ENCODE peak calls at places on chromosomes 11 and 22, in nine cellular contexts. P is IMR-90, Z is right lobe of liver, E is body of pancreas, K is A549, Y is heart left ventricle, F is HCT116, R is GM12878, H is gastrocnemius medialis. W is an unnamed sample.

GRCh38 chr22:49951001-49951677 is 9.4 kb upstream of the PIM3 start:
- ATAC-seq in F (peak; percentile 17), Z (no peak), K (no peak), E (peak; percentile 68), H (no peak), Y (no peak), P (peak; percentile 35), R (peak; percentile 52), W (no peak)

GRCh38 chr11:129933262-129933661 is 37.9 kb upstream of the NFRKB start:
- ATAC-seq in Y (no peak), Z (no peak), E (no peak), P (no peak), R (no peak), K (no peak), H (no peak), F (no peak), W (no peak)

GRCh38 chr11:35796542-35796941 is 134.0 kb downstream of the TRIM44 start:
- ATAC-seq in Z (no peak), P (peak; percentile 33), F (no peak), K (peak; percentile 64), Y (no peak), R (no peak), E (no peak), H (no peak), W (no peak)

GRCh38 chr11:2700415-2701211 is 819 bp upstream of the KCNQ1OT1 start:
- ATAC-seq in K (peak; percentile 62), H (peak; percentile 41), E (peak; percentile 39), Z (peak; percentile 71), R (peak; percentile 65), F (peak; percentile 62), Y (peak; percentile 70), P (peak; percentile 42), W (peak; percentile 56)

GRCh38 chr11:57798905-57799559 is 37.4 kb downstream of the CTNND1 start:
- ATAC-seq in H (peak; percentile 48), K (peak; percentile 64), Y (peak; percentile 82), Z (peak; percentile 76), E (peak; percentile 85), F (peak; percentile 94), P (peak; percentile 15), R (peak; percentile 57), W (peak; percentile 56)

GRCh38 chr22:38941488-38941987 is 15.9 kb upstream of the APOBEC3A start:
- ATAC-seq in F (no peak), Z (peak; percentile 33), K (no peak), H (no peak), E (no peak), P (no peak), R (peak; percentile 91), Y (no peak), W (no peak)

GRCh38 chr11:115792903-115793302 is 288.7 kb upstream of the CADM1 start:
- ATAC-seq in K (no peak), F (no peak), R (no peak), E (no peak), Y (peak; percentile 74), H (no peak), Z (no peak), P (no peak), W (no peak)

GRCh38 chr22:28142361-28142801 is 223.3 kb upstream of the PITPNB start:
- ATAC-seq in E (peak; percentile 65), Y (peak; percentile 78), Z (no peak), R (no peak), F (no peak), K (no peak), H (peak; percentile 57), P (peak; percentile 38), W (peak; percentile 81)

GRCh38 chr22:39250838-39251237 is 6.1 kb upstream of the PDGFB start:
- ATAC-seq in E (no peak), Y (no peak), P (no peak), F (no peak), Z (no peak), R (no peak), H (no peak), K (no peak), W (no peak)

GRCh38 chr22:33555814-33556522 is 364.3 kb downstream of the LARGE1 start:
- ATAC-seq in K (no peak), E (no peak), P (no peak), H (no peak), R (no peak), F (no peak), Y (no peak), Z (no peak), W (no peak)

GRCh38 chr11:82895437-82896091 is 4.7 kb downstream of the PRCP start:
- ATAC-seq in H (no peak), E (no peak), K (no peak), P (no peak), Y (no peak), R (peak; percentile 34), Z (no peak), F (no peak), W (no peak)

GRCh38 chr11:132231656-132232173 is 861.3 kb downstream of the NTM start:
- ATAC-seq in E (no peak), K (no peak), Y (peak; percentile 58), Z (no peak), H (no peak), R (no peak), P (no peak), F (no peak), W (no peak)

DNA sequence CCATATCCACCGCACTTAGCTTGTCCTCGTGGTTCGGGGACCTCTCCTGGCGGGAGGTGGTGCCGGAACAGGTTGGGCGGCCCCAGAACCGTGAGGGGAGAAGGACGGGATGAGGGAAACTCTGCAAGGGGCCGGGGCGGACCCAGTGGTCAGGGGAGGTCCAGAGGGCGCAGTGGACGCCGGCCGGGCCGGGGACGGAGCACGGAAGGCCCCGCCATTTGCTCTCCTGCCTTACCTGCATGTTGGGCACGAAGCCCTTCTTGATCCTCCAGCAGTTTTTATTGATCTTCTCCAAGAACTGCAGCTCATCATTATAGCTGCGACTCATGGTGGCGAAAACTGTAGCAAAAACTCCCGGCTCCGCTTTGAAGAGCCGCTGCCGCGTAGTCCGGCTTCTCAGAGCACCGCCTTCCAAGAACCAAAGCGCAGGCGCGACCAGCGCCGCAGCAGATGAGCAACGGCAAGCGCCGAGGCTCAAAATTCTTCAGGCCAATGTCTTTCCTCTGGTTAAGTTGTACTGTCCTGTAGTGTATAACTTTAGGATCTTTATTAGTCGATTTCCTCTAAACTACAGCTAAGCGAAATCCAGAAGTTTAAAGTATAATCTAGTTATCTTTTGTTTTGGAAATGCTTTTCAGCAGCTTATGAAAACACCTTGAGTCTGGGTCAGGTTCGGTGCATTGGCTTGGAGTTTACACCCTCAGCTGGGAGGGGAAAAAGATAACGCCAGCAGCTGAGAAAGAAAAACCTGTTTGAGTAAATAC is at the start of gene RTCB:
- ATAC-seq in Z (peak; percentile 85), P (peak; percentile 94), H (peak; percentile 92), R (peak; percentile 71), F (peak; percentile 85), K (peak; percentile 92), E (peak; percentile 92), Y (peak; percentile 94), W (peak; percentile 91)
- TF ChIP-seq POLR2A in Z (peak; percentile 66), P (peak; percentile 48), H (peak; percentile 64), R (peak; percentile 72), F (peak; percentile 54), K (peak; percentile 30), E (no peak), Y (no peak), W (no peak)

GRCh38 chr11:66281001-66281400 is 3.0 kb downstream of the CNIH2 start:
- ATAC-seq in P (no peak), H (no peak), E (no peak), Z (no peak), Y (no peak), K (no peak), R (no peak), F (no peak), W (no peak)

GRCh38 chr11:66283461-66284105 is 5.4 kb downstream of the YIF1A start:
- ATAC-seq in Z (no peak), K (no peak), F (no peak), R (no peak), Y (no peak), H (no peak), E (no peak), P (no peak), W (no peak)

GRCh38 chr11:66281776-66282467 is 3.9 kb downstream of the CNIH2 start:
- ATAC-seq in K (peak; percentile 0), R (no peak), E (no peak), H (no peak), P (no peak), Z (no peak), Y (no peak), F (no peak), W (no peak)

GRCh38 chr11:66284526-66285078 is 4.3 kb downstream of the YIF1A start:
- ATAC-seq in E (no peak), K (no peak), P (no peak), H (no peak), F (no peak), Y (no peak), R (no peak), Z (no peak), W (no peak)

DNA sequence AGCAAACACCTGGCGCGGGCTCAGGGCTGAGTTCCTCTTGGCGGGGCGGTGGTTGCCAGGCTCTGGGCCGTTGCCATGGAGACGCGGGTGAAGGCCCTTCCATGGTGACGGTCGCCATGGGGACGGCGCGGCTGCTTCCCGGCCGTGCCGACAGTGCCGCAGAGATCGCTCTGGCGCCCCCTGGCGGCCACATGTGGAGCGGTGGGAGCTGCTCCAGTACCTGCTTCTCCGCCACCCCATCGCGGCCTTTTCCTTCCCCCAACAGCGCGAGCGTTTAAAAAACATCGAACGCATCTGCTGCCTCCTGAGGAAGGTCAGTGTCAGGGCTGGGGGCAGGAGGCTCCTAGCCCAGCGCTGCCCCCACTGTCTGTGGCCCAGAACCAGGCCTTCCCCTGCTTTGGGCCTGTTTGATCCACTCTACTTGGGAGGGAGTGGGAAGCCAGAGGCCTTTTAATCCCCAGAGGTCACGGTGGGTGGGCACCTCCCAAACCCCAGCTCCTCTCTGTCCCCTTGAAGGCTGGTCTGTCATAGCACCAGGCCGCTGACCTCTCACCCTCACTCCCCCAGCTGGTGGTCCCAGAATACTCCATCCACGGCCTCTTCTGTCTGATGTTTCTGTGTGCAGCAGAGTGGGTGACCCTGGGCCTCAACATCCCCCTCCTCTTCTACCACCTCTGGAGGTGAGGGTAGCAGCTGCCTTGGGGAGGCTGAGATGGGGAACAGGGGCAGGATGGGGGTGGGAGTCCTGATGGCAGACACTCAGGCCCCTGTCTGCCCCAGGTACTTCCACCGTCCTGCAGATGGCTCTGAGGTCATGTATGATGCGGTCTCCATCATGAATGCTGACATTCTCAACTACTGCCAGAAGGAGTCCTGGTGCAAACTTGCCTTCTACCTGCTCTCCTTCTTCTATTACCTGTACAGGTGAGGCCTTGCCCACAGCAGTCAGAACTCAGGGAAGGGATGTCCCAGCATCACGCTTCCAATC is 4.8 kb downstream of the CNIH2 start:
- ATAC-seq in P (peak; percentile 80), K (peak; percentile 89), Y (peak; percentile 83), Z (peak; percentile 90), R (peak; percentile 95), E (peak; percentile 88), H (peak; percentile 84), F (peak; percentile 89), W (peak; percentile 86)
- TF ChIP-seq POLR2A in P (peak; percentile 42), K (no peak), Y (no peak), Z (no peak), R (peak; percentile 56), E (no peak), H (no peak), F (no peak), W (no peak)

GRCh38 chr11:125070699-125071254 is 7.7 kb downstream of the SLC37A2 start:
- ATAC-seq in F (peak; percentile 89), R (peak; percentile 74), H (peak; percentile 31), Z (peak; percentile 74), K (peak; percentile 56), P (peak; percentile 58), E (no peak), Y (peak; percentile 85), W (peak; percentile 89)
- TF ChIP-seq POLR2A in F (no peak), R (peak; percentile 34), H (no peak), Z (no peak), K (no peak), P (no peak), E (no peak), Y (no peak), W (no peak)

GRCh38 chr22:23522642-23523251 is 57.3 kb downstream of the IGLL1 start:
- ATAC-seq in Z (no peak), H (no peak), R (no peak), F (no peak), K (no peak), E (no peak), P (no peak), Y (peak; percentile 11), W (no peak)
- TF ChIP-seq POLR2A in Z (no peak), H (no peak), R (no peak), F (no peak), K (no peak), E (no peak), P (no peak), Y (no peak), W (no peak)